ENCODE peak calls at places on chromosomes 1 and 21, in ten cellular contexts. M is CD4-positive, CD25-positive, alpha-beta regulatory T cell; K is GM23338; V is T-cell; R is retina; W is stimulated activated CD4-positive, alpha-beta T cell treated with anti-CD3 and anti-CD28 coated beads, Interleukin-12 subunit alpha, Interleukin-12 subunit beta, amount 100 ng/mL, for 4 hours; D is cardiac muscle cell; I is iPS-NIHi11; X is stimulated activated naive CD8-positive, alpha-beta T cell treated with anti-CD3 and anti-CD28 coated beads, Interleukin-15, amount 100 ng/mL, for 72 hours; Q is adrenal gland. A is an unnamed sample.

GRCh38 chr21:18620421-18620820 is 216.8 kb upstream of the TMPRSS15 start:
- DNase-seq in M (no peak), K (no peak), V (no peak), R (no peak), W (no peak), D (no peak), I (no peak), X (no peak), Q (no peak), A (no peak)

GRCh38 chr1:178529364-178530036 is 16.6 kb downstream of the TEX35 start:
- DNase-seq in M (no peak), K (peak; percentile 47), V (no peak), R (no peak), W (no peak), D (no peak), I (peak; percentile 62), X (no peak), Q (no peak), A (no peak)

GRCh38 chr1:198234511-198235251 is 77.9 kb downstream of the NEK7 start:
- DNase-seq in M (no peak), K (no peak), V (no peak), R (no peak), W (no peak), D (peak; percentile 9), I (no peak), X (no peak), Q (peak; percentile 21), A (no peak)

GRCh38 chr21:46060596-46061061 is 37.3 kb upstream of the COL6A2 start:
- DNase-seq in M (no peak), K (no peak), V (no peak), R (no peak), W (no peak), D (no peak), I (no peak), X (peak; percentile 65), Q (peak; percentile 70), A (no peak)

GRCh38 chr1:81834268-81834667 is 33.5 kb downstream of the ADGRL2 start:
- DNase-seq in M (no peak), K (no peak), V (no peak), R (no peak), W (no peak), D (no peak), I (no peak), X (no peak), Q (no peak), A (no peak)

GRCh38 chr1:93042134-93042821 is 36.8 kb upstream of the MTF2 start:
- DNase-seq in M (peak; percentile 35), K (no peak), V (no peak), R (no peak), W (no peak), D (no peak), I (no peak), X (peak; percentile 40), Q (no peak), A (no peak)

GRCh38 chr1:13593511-13594131 is 10.0 kb downstream of the PDPN start:
- DNase-seq in M (no peak), K (peak; percentile 58), V (no peak), R (peak; percentile 56), W (no peak), D (no peak), I (peak; percentile 36), X (no peak), Q (peak; percentile 23), A (no peak)

GRCh38 chr1:1246230-1246600 is 307 bp downstream of the C1QTNF12 start:
- DNase-seq in M (no peak), K (no peak), V (no peak), R (no peak), W (no peak), D (no peak), I (no peak), X (no peak), Q (no peak), A (no peak)

GRCh38 chr1:198932351-198932991 is 293.6 kb downstream of the PTPRC start:
- DNase-seq in M (no peak), K (peak; percentile 14), V (no peak), R (peak; percentile 47), W (no peak), D (no peak), I (no peak), X (no peak), Q (no peak), A (peak; percentile 68)

GRCh38 chr1:109786531-109787021 is 22.9 kb upstream of the EPS8L3 start:
- DNase-seq in M (no peak), K (no peak), V (no peak), R (no peak), W (no peak), D (no peak), I (no peak), X (no peak), Q (no peak), A (no peak)

GRCh38 chr1:52511439-52511838 is 41.5 kb downstream of the TUT4 start:
- DNase-seq in M (no peak), K (no peak), V (no peak), R (no peak), W (no peak), D (no peak), I (no peak), X (no peak), Q (no peak), A (no peak)

GRCh38 chr1:18949689-18950414 is 6.6 kb downstream of the IFFO2 start:
- DNase-seq in M (no peak), K (peak; percentile 72), V (no peak), R (peak; percentile 78), W (no peak), D (peak; percentile 59), I (peak; percentile 50), X (peak; percentile 30), Q (peak; percentile 66), A (peak; percentile 66)

GRCh38 chr1:7719468-7720104 is 51.5 kb upstream of the VAMP3 start:
- DNase-seq in M (no peak), K (no peak), V (no peak), R (no peak), W (no peak), D (peak; percentile 38), I (no peak), X (no peak), Q (no peak), A (no peak)

GRCh38 chr1:162772571-162773154 is 17.8 kb upstream of the HSD17B7 start:
- DNase-seq in M (no peak), K (no peak), V (no peak), R (no peak), W (no peak), D (no peak), I (no peak), X (no peak), Q (no peak), A (no peak)

GRCh38 chr1:226009650-226010044 is 10.5 kb upstream of the SDE2 start:
- DNase-seq in M (no peak), K (no peak), V (no peak), R (no peak), W (no peak), D (no peak), I (no peak), X (no peak), Q (no peak), A (no peak)

A was measured in midbrain.